ENCODE peak calls at places on chromosomes 1 and 21, in four cellular contexts. X is activated CD4-positive, alpha-beta T cell treated with anti-CD3 and anti-CD28 coated beads for 4 hours; F is GM12865; Z is coronary artery. D is an unnamed sample.

GRCh38 chr1:3702990-3703728 is 49.1 kb upstream of the CCDC27 start:
- DNase-seq in F (no peak), Z (no peak), X (no peak), D (peak)

GRCh38 chr1:1051127-1051810 is 22.8 kb downstream of the RNF223 start:
- DNase-seq in X (no peak), F (no peak), Z (no peak), D (no peak)

GRCh38 chr1:168488153-168488552 is 55.6 kb downstream of the XCL2 start:
- DNase-seq in F (no peak), Z (no peak), X (no peak), D (peak)

GRCh38 chr1:116853680-116854191 is 56.0 kb upstream of the PTGFRN start:
- DNase-seq in F (peak), X (no peak), Z (no peak), D (peak)

GRCh38 chr1:155226910-155227260 is 18.4 kb downstream of the MTX1 start:
- DNase-seq in F (peak), X (peak), Z (peak), D (peak)

GRCh38 chr21:46229133-46229922 is 754 bp upstream of the LSS start:
- DNase-seq in X (no peak), F (peak), Z (no peak), D (no peak)

GRCh38 chr1:177044390-177044789 is 120.1 kb downstream of the ASTN1 start:
- DNase-seq in F (no peak), X (no peak), Z (no peak), D (no peak)

GRCh38 chr21:41251961-41252642 is 64.5 kb upstream of the FAM3B start:
- DNase-seq in X (no peak), F (no peak), Z (no peak), D (peak)

GRCh38 chr1:226719596-226720386 is 19.3 kb downstream of the ITPKB start:
- DNase-seq in Z (no peak), X (no peak), F (no peak), D (no peak)

GRCh38 chr1:169928438-169929209 is 34.9 kb upstream of the SCYL3 start:
- DNase-seq in F (peak), X (no peak), Z (no peak), D (peak)

GRCh38 chr1:240706150-240706904 is 94.4 kb upstream of the GREM2 start:
- DNase-seq in F (no peak), Z (no peak), X (no peak), D (peak)

GRCh38 chr1:39080884-39081265 is 54.7 kb downstream of the NDUFS5 start:
- DNase-seq in Z (no peak), F (no peak), X (no peak), D (no peak)

GRCh38 chr1:48206371-48206770 is 16.1 kb upstream of the SLC5A9 start:
- DNase-seq in X (no peak), Z (no peak), F (no peak), D (no peak)

GRCh38 chr1:186880982-186881381 is 52.2 kb downstream of the PLA2G4A start:
- DNase-seq in X (no peak), F (no peak), Z (no peak), D (no peak)

GRCh38 chr1:99808391-99809115 is 41.6 kb upstream of the AGL start:
- DNase-seq in Z (no peak), F (peak), X (peak), D (peak)

GRCh38 chr1:100265562-100265930 is 470 bp upstream of the RTCA start:
- DNase-seq in F (no peak), X (no peak), Z (no peak), D (peak)

GRCh38 chr21:23887709-23888303 is 1719.5 kb downstream of the MRPL39 start:
- DNase-seq in F (peak), Z (no peak), X (peak), D (no peak)

GRCh38 chr1:53625049-53625448 is 113.9 kb downstream of the GLIS1 start:
- DNase-seq in X (no peak), Z (peak), F (no peak), D (peak)

D was measured in fibroblast of lung.